ENCODE peak calls at places on chromosomes 13 and 19, in ten cellular contexts. One of them, this sample, is unnamed.

GRCh38 chr13:91014696-91015095 is 332.8 kb upstream of the MIR17HG start:
- DNase-seq in A549: no peak
- DNase-seq in mammary epithelial cell: no peak
- DNase-seq in activated T-cell treated with anti-CD3 and anti-CD28 coated beads, Interleukin-2, amount 50 U/mL, for 72 hours: no peak
- DNase-seq in endothelial cell of umbilical vein: no peak
- DNase-seq in stimulated activated CD4-positive, alpha-beta T cell treated with anti-CD3 and anti-CD28 coated beads, TNF-alpha, amount 100 ng/mL, for 4 hours: no peak
- DNase-seq in naive thymus-derived CD4-positive, alpha-beta T cell: no peak
- DNase-seq in NCI-H2029: no peak
- DNase-seq in astrocyte: no peak
- DNase-seq in PC-3: no peak
- DNase-seq in this sample: no peak

GRCh38 chr13:98877466-98877865 is 100.4 kb downstream of the DOCK9 start:
- DNase-seq in stimulated activated CD4-positive, alpha-beta T cell treated with anti-CD3 and anti-CD28 coated beads, TNF-alpha, amount 100 ng/mL, for 4 hours: no peak
- DNase-seq in activated T-cell treated with anti-CD3 and anti-CD28 coated beads, Interleukin-2, amount 50 U/mL, for 72 hours: no peak
- DNase-seq in PC-3: no peak
- DNase-seq in mammary epithelial cell: no peak
- DNase-seq in naive thymus-derived CD4-positive, alpha-beta T cell: no peak
- DNase-seq in A549: no peak
- DNase-seq in endothelial cell of umbilical vein: no peak
- DNase-seq in NCI-H2029: no peak
- DNase-seq in astrocyte: no peak
- DNase-seq in this sample: no peak

GRCh38 chr19:49875177-49875576 is 2.0 kb downstream of the AKT1S1 start:
- DNase-seq in endothelial cell of umbilical vein: no peak
- DNase-seq in PC-3: no peak
- DNase-seq in NCI-H2029: no peak
- DNase-seq in mammary epithelial cell: no peak
- DNase-seq in naive thymus-derived CD4-positive, alpha-beta T cell: no peak
- DNase-seq in stimulated activated CD4-positive, alpha-beta T cell treated with anti-CD3 and anti-CD28 coated beads, TNF-alpha, amount 100 ng/mL, for 4 hours: no peak
- DNase-seq in astrocyte: no peak
- DNase-seq in A549: no peak
- DNase-seq in activated T-cell treated with anti-CD3 and anti-CD28 coated beads, Interleukin-2, amount 50 U/mL, for 72 hours: no peak
- DNase-seq in this sample: no peak

GRCh38 chr13:106609116-106609515 is 41.2 kb upstream of the ARGLU1 start:
- DNase-seq in mammary epithelial cell: peak
- DNase-seq in A549: no peak
- DNase-seq in activated T-cell treated with anti-CD3 and anti-CD28 coated beads, Interleukin-2, amount 50 U/mL, for 72 hours: no peak
- DNase-seq in PC-3: no peak
- DNase-seq in astrocyte: no peak
- DNase-seq in endothelial cell of umbilical vein: no peak
- DNase-seq in naive thymus-derived CD4-positive, alpha-beta T cell: no peak
- DNase-seq in NCI-H2029: no peak
- DNase-seq in stimulated activated CD4-positive, alpha-beta T cell treated with anti-CD3 and anti-CD28 coated beads, TNF-alpha, amount 100 ng/mL, for 4 hours: no peak
- DNase-seq in this sample: no peak

GRCh38 chr19:23561341-23561740 is 125.7 kb downstream of the ZNF675 start:
- DNase-seq in NCI-H2029: no peak
- DNase-seq in activated T-cell treated with anti-CD3 and anti-CD28 coated beads, Interleukin-2, amount 50 U/mL, for 72 hours: no peak
- DNase-seq in naive thymus-derived CD4-positive, alpha-beta T cell: no peak
- DNase-seq in mammary epithelial cell: peak
- DNase-seq in astrocyte: no peak
- DNase-seq in PC-3: peak
- DNase-seq in endothelial cell of umbilical vein: no peak
- DNase-seq in stimulated activated CD4-positive, alpha-beta T cell treated with anti-CD3 and anti-CD28 coated beads, TNF-alpha, amount 100 ng/mL, for 4 hours: no peak
- DNase-seq in A549: no peak
- DNase-seq in this sample: no peak

GRCh38 chr19:56377105-56377924 is 16.0 kb downstream of the ZNF582 start:
- DNase-seq in PC-3: peak
- DNase-seq in stimulated activated CD4-positive, alpha-beta T cell treated with anti-CD3 and anti-CD28 coated beads, TNF-alpha, amount 100 ng/mL, for 4 hours: no peak
- DNase-seq in mammary epithelial cell: no peak
- DNase-seq in activated T-cell treated with anti-CD3 and anti-CD28 coated beads, Interleukin-2, amount 50 U/mL, for 72 hours: no peak
- DNase-seq in A549: peak
- DNase-seq in NCI-H2029: no peak
- DNase-seq in endothelial cell of umbilical vein: no peak
- DNase-seq in naive thymus-derived CD4-positive, alpha-beta T cell: no peak
- DNase-seq in astrocyte: peak
- DNase-seq in this sample: no peak

GRCh38 chr19:31883299-31883990 is 462.0 kb upstream of the ZNF507 start:
- DNase-seq in mammary epithelial cell: no peak
- DNase-seq in endothelial cell of umbilical vein: no peak
- DNase-seq in activated T-cell treated with anti-CD3 and anti-CD28 coated beads, Interleukin-2, amount 50 U/mL, for 72 hours: no peak
- DNase-seq in astrocyte: no peak
- DNase-seq in A549: no peak
- DNase-seq in PC-3: no peak
- DNase-seq in naive thymus-derived CD4-positive, alpha-beta T cell: no peak
- DNase-seq in NCI-H2029: no peak
- DNase-seq in stimulated activated CD4-positive, alpha-beta T cell treated with anti-CD3 and anti-CD28 coated beads, TNF-alpha, amount 100 ng/mL, for 4 hours: no peak
- DNase-seq in this sample: no peak

GRCh38 chr19:57642396-57643046 is 9.6 kb downstream of the ZNF211 start:
- DNase-seq in stimulated activated CD4-positive, alpha-beta T cell treated with anti-CD3 and anti-CD28 coated beads, TNF-alpha, amount 100 ng/mL, for 4 hours: no peak
- DNase-seq in PC-3: no peak
- DNase-seq in naive thymus-derived CD4-positive, alpha-beta T cell: no peak
- DNase-seq in astrocyte: no peak
- DNase-seq in endothelial cell of umbilical vein: no peak
- DNase-seq in NCI-H2029: peak
- DNase-seq in mammary epithelial cell: peak
- DNase-seq in A549: no peak
- DNase-seq in activated T-cell treated with anti-CD3 and anti-CD28 coated beads, Interleukin-2, amount 50 U/mL, for 72 hours: no peak
- DNase-seq in this sample: no peak

GRCh38 chr13:64767054-64767453 is 2463.1 kb downstream of the PCDH9 start:
- DNase-seq in endothelial cell of umbilical vein: no peak
- DNase-seq in NCI-H2029: no peak
- DNase-seq in astrocyte: no peak
- DNase-seq in mammary epithelial cell: no peak
- DNase-seq in A549: no peak
- DNase-seq in stimulated activated CD4-positive, alpha-beta T cell treated with anti-CD3 and anti-CD28 coated beads, TNF-alpha, amount 100 ng/mL, for 4 hours: no peak
- DNase-seq in activated T-cell treated with anti-CD3 and anti-CD28 coated beads, Interleukin-2, amount 50 U/mL, for 72 hours: no peak
- DNase-seq in naive thymus-derived CD4-positive, alpha-beta T cell: no peak
- DNase-seq in PC-3: no peak
- DNase-seq in this sample: no peak

GRCh38 chr19:21569497-21569870 is 64.1 kb downstream of the ZNF429 start:
- DNase-seq in stimulated activated CD4-positive, alpha-beta T cell treated with anti-CD3 and anti-CD28 coated beads, TNF-alpha, amount 100 ng/mL, for 4 hours: peak
- DNase-seq in NCI-H2029: peak
- DNase-seq in naive thymus-derived CD4-positive, alpha-beta T cell: no peak
- DNase-seq in A549: no peak
- DNase-seq in astrocyte: peak
- DNase-seq in mammary epithelial cell: no peak
- DNase-seq in activated T-cell treated with anti-CD3 and anti-CD28 coated beads, Interleukin-2, amount 50 U/mL, for 72 hours: peak
- DNase-seq in PC-3: no peak
- DNase-seq in endothelial cell of umbilical vein: no peak
- DNase-seq in this sample: no peak

GRCh38 chr13:97226788-97227627 is 4.9 kb downstream of the MBNL2 start:
- DNase-seq in NCI-H2029: no peak
- DNase-seq in PC-3: no peak
- DNase-seq in stimulated activated CD4-positive, alpha-beta T cell treated with anti-CD3 and anti-CD28 coated beads, TNF-alpha, amount 100 ng/mL, for 4 hours: no peak
- DNase-seq in A549: no peak
- DNase-seq in endothelial cell of umbilical vein: peak
- DNase-seq in activated T-cell treated with anti-CD3 and anti-CD28 coated beads, Interleukin-2, amount 50 U/mL, for 72 hours: peak
- DNase-seq in mammary epithelial cell: no peak
- DNase-seq in naive thymus-derived CD4-positive, alpha-beta T cell: peak
- DNase-seq in astrocyte: no peak
- DNase-seq in this sample: no peak

GRCh38 chr13:41678842-41679241 is 221.5 kb downstream of the RGCC start:
- DNase-seq in endothelial cell of umbilical vein: no peak
- DNase-seq in PC-3: no peak
- DNase-seq in stimulated activated CD4-positive, alpha-beta T cell treated with anti-CD3 and anti-CD28 coated beads, TNF-alpha, amount 100 ng/mL, for 4 hours: no peak
- DNase-seq in NCI-H2029: no peak
- DNase-seq in naive thymus-derived CD4-positive, alpha-beta T cell: no peak
- DNase-seq in mammary epithelial cell: no peak
- DNase-seq in activated T-cell treated with anti-CD3 and anti-CD28 coated beads, Interleukin-2, amount 50 U/mL, for 72 hours: no peak
- DNase-seq in A549: no peak
- DNase-seq in astrocyte: no peak
- DNase-seq in this sample: no peak

GRCh38 chr19:18645035-18645511 is 8.2 kb downstream of the KLHL26 start:
- DNase-seq in mammary epithelial cell: no peak
- DNase-seq in stimulated activated CD4-positive, alpha-beta T cell treated with anti-CD3 and anti-CD28 coated beads, TNF-alpha, amount 100 ng/mL, for 4 hours: no peak
- DNase-seq in endothelial cell of umbilical vein: no peak
- DNase-seq in NCI-H2029: no peak
- DNase-seq in astrocyte: no peak
- DNase-seq in A549: no peak
- DNase-seq in activated T-cell treated with anti-CD3 and anti-CD28 coated beads, Interleukin-2, amount 50 U/mL, for 72 hours: no peak
- DNase-seq in PC-3: no peak
- DNase-seq in naive thymus-derived CD4-positive, alpha-beta T cell: no peak
- DNase-seq in this sample: no peak

GRCh38 chr13:113801289-113801961 is 42.4 kb downstream of the TMEM255B start:
- DNase-seq in activated T-cell treated with anti-CD3 and anti-CD28 coated beads, Interleukin-2, amount 50 U/mL, for 72 hours: no peak
- DNase-seq in NCI-H2029: no peak
- DNase-seq in naive thymus-derived CD4-positive, alpha-beta T cell: no peak
- DNase-seq in mammary epithelial cell: no peak
- DNase-seq in endothelial cell of umbilical vein: no peak
- DNase-seq in stimulated activated CD4-positive, alpha-beta T cell treated with anti-CD3 and anti-CD28 coated beads, TNF-alpha, amount 100 ng/mL, for 4 hours: no peak
- DNase-seq in PC-3: no peak
- DNase-seq in A549: no peak
- DNase-seq in astrocyte: no peak
- DNase-seq in this sample: peak

GRCh38 chr13:26629260-26629659 is 71.8 kb downstream of the WASF3 start:
- DNase-seq in naive thymus-derived CD4-positive, alpha-beta T cell: no peak
- DNase-seq in activated T-cell treated with anti-CD3 and anti-CD28 coated beads, Interleukin-2, amount 50 U/mL, for 72 hours: no peak
- DNase-seq in NCI-H2029: no peak
- DNase-seq in astrocyte: no peak
- DNase-seq in stimulated activated CD4-positive, alpha-beta T cell treated with anti-CD3 and anti-CD28 coated beads, TNF-alpha, amount 100 ng/mL, for 4 hours: no peak
- DNase-seq in endothelial cell of umbilical vein: no peak
- DNase-seq in A549: peak
- DNase-seq in PC-3: peak
- DNase-seq in mammary epithelial cell: no peak
- DNase-seq in this sample: no peak

GRCh38 chr13:26011996-26012688 is 39.7 kb downstream of the SHISA2 start:
- DNase-seq in endothelial cell of umbilical vein: no peak
- DNase-seq in activated T-cell treated with anti-CD3 and anti-CD28 coated beads, Interleukin-2, amount 50 U/mL, for 72 hours: peak
- DNase-seq in A549: no peak
- DNase-seq in astrocyte: no peak
- DNase-seq in PC-3: no peak
- DNase-seq in stimulated activated CD4-positive, alpha-beta T cell treated with anti-CD3 and anti-CD28 coated beads, TNF-alpha, amount 100 ng/mL, for 4 hours: peak
- DNase-seq in NCI-H2029: no peak
- DNase-seq in naive thymus-derived CD4-positive, alpha-beta T cell: peak
- DNase-seq in mammary epithelial cell: no peak
- DNase-seq in this sample: no peak

GRCh38 chr13:26605845-26606244 is 48.4 kb downstream of the WASF3 start:
- DNase-seq in activated T-cell treated with anti-CD3 and anti-CD28 coated beads, Interleukin-2, amount 50 U/mL, for 72 hours: no peak
- DNase-seq in NCI-H2029: no peak
- DNase-seq in mammary epithelial cell: no peak
- DNase-seq in naive thymus-derived CD4-positive, alpha-beta T cell: no peak
- DNase-seq in PC-3: peak
- DNase-seq in endothelial cell of umbilical vein: no peak
- DNase-seq in A549: peak
- DNase-seq in astrocyte: no peak
- DNase-seq in stimulated activated CD4-positive, alpha-beta T cell treated with anti-CD3 and anti-CD28 coated beads, TNF-alpha, amount 100 ng/mL, for 4 hours: no peak
- DNase-seq in this sample: no peak

GRCh38 chr13:102295316-102296048 is 106.4 kb downstream of the FGF14 start:
- DNase-seq in NCI-H2029: no peak
- DNase-seq in naive thymus-derived CD4-positive, alpha-beta T cell: no peak
- DNase-seq in endothelial cell of umbilical vein: no peak
- DNase-seq in A549: no peak
- DNase-seq in mammary epithelial cell: no peak
- DNase-seq in stimulated activated CD4-positive, alpha-beta T cell treated with anti-CD3 and anti-CD28 coated beads, TNF-alpha, amount 100 ng/mL, for 4 hours: no peak
- DNase-seq in activated T-cell treated with anti-CD3 and anti-CD28 coated beads, Interleukin-2, amount 50 U/mL, for 72 hours: no peak
- DNase-seq in PC-3: no peak
- DNase-seq in astrocyte: peak
- DNase-seq in this sample: no peak

GRCh38 chr19:52566588-52566987 is 3.5 kb upstream of the ZNF701 start:
- DNase-seq in PC-3: peak
- DNase-seq in astrocyte: peak
- DNase-seq in stimulated activated CD4-positive, alpha-beta T cell treated with anti-CD3 and anti-CD28 coated beads, TNF-alpha, amount 100 ng/mL, for 4 hours: no peak
- DNase-seq in NCI-H2029: no peak
- DNase-seq in endothelial cell of umbilical vein: peak
- DNase-seq in naive thymus-derived CD4-positive, alpha-beta T cell: no peak
- DNase-seq in A549: peak
- DNase-seq in mammary epithelial cell: peak
- DNase-seq in activated T-cell treated with anti-CD3 and anti-CD28 coated beads, Interleukin-2, amount 50 U/mL, for 72 hours: no peak
- DNase-seq in this sample: no peak

GRCh38 chr13:110062077-110062776 is 244.7 kb downstream of the COL4A1 start:
- DNase-seq in naive thymus-derived CD4-positive, alpha-beta T cell: no peak
- DNase-seq in mammary epithelial cell: peak
- DNase-seq in A549: no peak
- DNase-seq in activated T-cell treated with anti-CD3 and anti-CD28 coated beads, Interleukin-2, amount 50 U/mL, for 72 hours: no peak
- DNase-seq in endothelial cell of umbilical vein: no peak
- DNase-seq in stimulated activated CD4-positive, alpha-beta T cell treated with anti-CD3 and anti-CD28 coated beads, TNF-alpha, amount 100 ng/mL, for 4 hours: no peak
- DNase-seq in NCI-H2029: no peak
- DNase-seq in astrocyte: peak
- DNase-seq in PC-3: peak
- DNase-seq in this sample: no peak

GRCh38 chr13:43269037-43269476 is 245.7 kb downstream of the DNAJC15 start:
- DNase-seq in NCI-H2029: no peak
- DNase-seq in naive thymus-derived CD4-positive, alpha-beta T cell: no peak
- DNase-seq in endothelial cell of umbilical vein: peak
- DNase-seq in activated T-cell treated with anti-CD3 and anti-CD28 coated beads, Interleukin-2, amount 50 U/mL, for 72 hours: no peak
- DNase-seq in stimulated activated CD4-positive, alpha-beta T cell treated with anti-CD3 and anti-CD28 coated beads, TNF-alpha, amount 100 ng/mL, for 4 hours: no peak
- DNase-seq in astrocyte: peak
- DNase-seq in mammary epithelial cell: peak
- DNase-seq in PC-3: peak
- DNase-seq in A549: peak
- DNase-seq in this sample: no peak

GRCh38 chr19:3441986-3442329 is 38.4 kb downstream of the SMIM24 start:
- DNase-seq in astrocyte: no peak
- DNase-seq in mammary epithelial cell: no peak
- DNase-seq in naive thymus-derived CD4-positive, alpha-beta T cell: no peak
- DNase-seq in stimulated activated CD4-positive, alpha-beta T cell treated with anti-CD3 and anti-CD28 coated beads, TNF-alpha, amount 100 ng/mL, for 4 hours: no peak
- DNase-seq in NCI-H2029: no peak
- DNase-seq in activated T-cell treated with anti-CD3 and anti-CD28 coated beads, Interleukin-2, amount 50 U/mL, for 72 hours: no peak
- DNase-seq in PC-3: no peak
- DNase-seq in A549: no peak
- DNase-seq in endothelial cell of umbilical vein: peak
- DNase-seq in this sample: no peak

GRCh38 chr13:102191951-102192461 is 209.8 kb downstream of the FGF14 start:
- DNase-seq in mammary epithelial cell: peak
- DNase-seq in PC-3: peak
- DNase-seq in naive thymus-derived CD4-positive, alpha-beta T cell: no peak
- DNase-seq in stimulated activated CD4-positive, alpha-beta T cell treated with anti-CD3 and anti-CD28 coated beads, TNF-alpha, amount 100 ng/mL, for 4 hours: no peak
- DNase-seq in activated T-cell treated with anti-CD3 and anti-CD28 coated beads, Interleukin-2, amount 50 U/mL, for 72 hours: no peak
- DNase-seq in NCI-H2029: no peak
- DNase-seq in endothelial cell of umbilical vein: peak
- DNase-seq in astrocyte: peak
- DNase-seq in A549: no peak
- DNase-seq in this sample: no peak

GRCh38 chr13:38216181-38216580 is 133.5 kb upstream of the UFM1 start:
- DNase-seq in PC-3: no peak
- DNase-seq in astrocyte: no peak
- DNase-seq in endothelial cell of umbilical vein: no peak
- DNase-seq in A549: no peak
- DNase-seq in naive thymus-derived CD4-positive, alpha-beta T cell: no peak
- DNase-seq in NCI-H2029: no peak
- DNase-seq in stimulated activated CD4-positive, alpha-beta T cell treated with anti-CD3 and anti-CD28 coated beads, TNF-alpha, amount 100 ng/mL, for 4 hours: no peak
- DNase-seq in mammary epithelial cell: no peak
- DNase-seq in activated T-cell treated with anti-CD3 and anti-CD28 coated beads, Interleukin-2, amount 50 U/mL, for 72 hours: no peak
- DNase-seq in this sample: no peak

GRCh38 chr19:48714759-48715261 is 4.7 kb downstream of the MAMSTR start:
- DNase-seq in A549: no peak
- DNase-seq in naive thymus-derived CD4-positive, alpha-beta T cell: no peak
- DNase-seq in stimulated activated CD4-positive, alpha-beta T cell treated with anti-CD3 and anti-CD28 coated beads, TNF-alpha, amount 100 ng/mL, for 4 hours: no peak
- DNase-seq in endothelial cell of umbilical vein: peak
- DNase-seq in mammary epithelial cell: no peak
- DNase-seq in activated T-cell treated with anti-CD3 and anti-CD28 coated beads, Interleukin-2, amount 50 U/mL, for 72 hours: no peak
- DNase-seq in NCI-H2029: no peak
- DNase-seq in astrocyte: no peak
- DNase-seq in PC-3: no peak
- DNase-seq in this sample: no peak

GRCh38 chr19:35569281-35569781 is 5.9 kb upstream of the ATP4A start:
- DNase-seq in mammary epithelial cell: no peak
- DNase-seq in naive thymus-derived CD4-positive, alpha-beta T cell: no peak
- DNase-seq in activated T-cell treated with anti-CD3 and anti-CD28 coated beads, Interleukin-2, amount 50 U/mL, for 72 hours: no peak
- DNase-seq in astrocyte: no peak
- DNase-seq in endothelial cell of umbilical vein: no peak
- DNase-seq in PC-3: no peak
- DNase-seq in A549: no peak
- DNase-seq in stimulated activated CD4-positive, alpha-beta T cell treated with anti-CD3 and anti-CD28 coated beads, TNF-alpha, amount 100 ng/mL, for 4 hours: no peak
- DNase-seq in NCI-H2029: peak
- DNase-seq in this sample: no peak

GRCh38 chr19:48480151-48480475 is 10.9 kb downstream of the CYTH2 start:
- DNase-seq in astrocyte: no peak
- DNase-seq in A549: no peak
- DNase-seq in stimulated activated CD4-positive, alpha-beta T cell treated with anti-CD3 and anti-CD28 coated beads, TNF-alpha, amount 100 ng/mL, for 4 hours: no peak
- DNase-seq in NCI-H2029: no peak
- DNase-seq in PC-3: no peak
- DNase-seq in naive thymus-derived CD4-positive, alpha-beta T cell: no peak
- DNase-seq in mammary epithelial cell: no peak
- DNase-seq in activated T-cell treated with anti-CD3 and anti-CD28 coated beads, Interleukin-2, amount 50 U/mL, for 72 hours: no peak
- DNase-seq in endothelial cell of umbilical vein: peak
- DNase-seq in this sample: no peak

GRCh38 chr13:19713186-19713965 is 69.4 kb downstream of the PSPC1 start:
- DNase-seq in activated T-cell treated with anti-CD3 and anti-CD28 coated beads, Interleukin-2, amount 50 U/mL, for 72 hours: no peak
- DNase-seq in endothelial cell of umbilical vein: peak
- DNase-seq in A549: no peak
- DNase-seq in NCI-H2029: no peak
- DNase-seq in PC-3: peak
- DNase-seq in mammary epithelial cell: peak
- DNase-seq in astrocyte: peak
- DNase-seq in naive thymus-derived CD4-positive, alpha-beta T cell: no peak
- DNase-seq in stimulated activated CD4-positive, alpha-beta T cell treated with anti-CD3 and anti-CD28 coated beads, TNF-alpha, amount 100 ng/mL, for 4 hours: no peak
- DNase-seq in this sample: no peak